ENCODE peak calls at places on chromosomes 2 and 18, in seven cellular contexts. One of them, this sample, is unnamed.

GRCh38 chr18:1002653-1003178 is 98.0 kb downstream of the ADCYAP1 start:
- DNase-seq in posterior cingulate gyrus: no peak
- DNase-seq in stimulated activated CD8-positive, alpha-beta memory T cell treated with anti-CD3 and anti-CD28 coated beads, Interleukin-15, amount 100 ng/mL, for 48 hours: no peak
- DNase-seq in upper lobe of left lung: no peak
- DNase-seq in cardiac fibroblast: peak
- DNase-seq in astrocyte of the spinal cord: peak
- DNase-seq in Kasumi-1: no peak
- DNase-seq in this sample: no peak

GRCh38 chr2:30708491-30709290 is 98.6 kb downstream of the CAPN13 start:
- DNase-seq in Kasumi-1: no peak
- DNase-seq in stimulated activated CD8-positive, alpha-beta memory T cell treated with anti-CD3 and anti-CD28 coated beads, Interleukin-15, amount 100 ng/mL, for 48 hours: no peak
- DNase-seq in upper lobe of left lung: no peak
- DNase-seq in posterior cingulate gyrus: no peak
- DNase-seq in cardiac fibroblast: peak
- DNase-seq in astrocyte of the spinal cord: no peak
- DNase-seq in this sample: no peak

GRCh38 chr2:95709831-95710230 is 118.0 kb downstream of the TRIM43 start:
- DNase-seq in upper lobe of left lung: no peak
- DNase-seq in stimulated activated CD8-positive, alpha-beta memory T cell treated with anti-CD3 and anti-CD28 coated beads, Interleukin-15, amount 100 ng/mL, for 48 hours: no peak
- DNase-seq in posterior cingulate gyrus: no peak
- DNase-seq in astrocyte of the spinal cord: no peak
- DNase-seq in cardiac fibroblast: no peak
- DNase-seq in Kasumi-1: no peak
- DNase-seq in this sample: no peak

GRCh38 chr2:66000888-66001287 is 434.0 kb upstream of the MEIS1 start:
- DNase-seq in posterior cingulate gyrus: no peak
- DNase-seq in Kasumi-1: no peak
- DNase-seq in astrocyte of the spinal cord: no peak
- DNase-seq in stimulated activated CD8-positive, alpha-beta memory T cell treated with anti-CD3 and anti-CD28 coated beads, Interleukin-15, amount 100 ng/mL, for 48 hours: no peak
- DNase-seq in upper lobe of left lung: no peak
- DNase-seq in cardiac fibroblast: no peak
- DNase-seq in this sample: no peak

GRCh38 chr2:6963727-6964126 is 46.5 kb downstream of the RNF144A start:
- DNase-seq in upper lobe of left lung: no peak
- DNase-seq in stimulated activated CD8-positive, alpha-beta memory T cell treated with anti-CD3 and anti-CD28 coated beads, Interleukin-15, amount 100 ng/mL, for 48 hours: no peak
- DNase-seq in Kasumi-1: no peak
- DNase-seq in astrocyte of the spinal cord: no peak
- DNase-seq in cardiac fibroblast: no peak
- DNase-seq in posterior cingulate gyrus: no peak
- DNase-seq in this sample: no peak

GRCh38 chr2:191803007-191803406 is 43.9 kb downstream of the CAVIN2 start:
- DNase-seq in Kasumi-1: no peak
- DNase-seq in upper lobe of left lung: no peak
- DNase-seq in astrocyte of the spinal cord: no peak
- DNase-seq in stimulated activated CD8-positive, alpha-beta memory T cell treated with anti-CD3 and anti-CD28 coated beads, Interleukin-15, amount 100 ng/mL, for 48 hours: no peak
- DNase-seq in posterior cingulate gyrus: no peak
- DNase-seq in cardiac fibroblast: no peak
- DNase-seq in this sample: no peak

GRCh38 chr2:197215988-197216979 is 94.3 kb downstream of the ANKRD44 start:
- DNase-seq in cardiac fibroblast: peak
- DNase-seq in posterior cingulate gyrus: no peak
- DNase-seq in stimulated activated CD8-positive, alpha-beta memory T cell treated with anti-CD3 and anti-CD28 coated beads, Interleukin-15, amount 100 ng/mL, for 48 hours: no peak
- DNase-seq in upper lobe of left lung: no peak
- DNase-seq in Kasumi-1: peak
- DNase-seq in astrocyte of the spinal cord: peak
- DNase-seq in this sample: no peak

GRCh38 chr2:13009027-13009426 is 292.3 kb downstream of the TRIB2 start:
- DNase-seq in astrocyte of the spinal cord: peak
- DNase-seq in Kasumi-1: no peak
- DNase-seq in upper lobe of left lung: no peak
- DNase-seq in cardiac fibroblast: peak
- DNase-seq in posterior cingulate gyrus: no peak
- DNase-seq in stimulated activated CD8-positive, alpha-beta memory T cell treated with anti-CD3 and anti-CD28 coated beads, Interleukin-15, amount 100 ng/mL, for 48 hours: no peak
- DNase-seq in this sample: no peak

GRCh38 chr2:204885747-204886146 is 340.5 kb downstream of the PARD3B start:
- DNase-seq in stimulated activated CD8-positive, alpha-beta memory T cell treated with anti-CD3 and anti-CD28 coated beads, Interleukin-15, amount 100 ng/mL, for 48 hours: no peak
- DNase-seq in astrocyte of the spinal cord: no peak
- DNase-seq in Kasumi-1: no peak
- DNase-seq in cardiac fibroblast: peak
- DNase-seq in posterior cingulate gyrus: no peak
- DNase-seq in upper lobe of left lung: no peak
- DNase-seq in this sample: no peak

GRCh38 chr2:47501374-47502200 is 98.6 kb downstream of the MSH2 start:
- DNase-seq in stimulated activated CD8-positive, alpha-beta memory T cell treated with anti-CD3 and anti-CD28 coated beads, Interleukin-15, amount 100 ng/mL, for 48 hours: no peak
- DNase-seq in cardiac fibroblast: peak
- DNase-seq in upper lobe of left lung: no peak
- DNase-seq in astrocyte of the spinal cord: peak
- DNase-seq in Kasumi-1: peak
- DNase-seq in posterior cingulate gyrus: no peak
- DNase-seq in this sample: no peak

GRCh38 chr18:32372381-32373061 is 98.2 kb downstream of the GAREM1 start:
- DNase-seq in upper lobe of left lung: no peak
- DNase-seq in astrocyte of the spinal cord: no peak
- DNase-seq in Kasumi-1: no peak
- DNase-seq in stimulated activated CD8-positive, alpha-beta memory T cell treated with anti-CD3 and anti-CD28 coated beads, Interleukin-15, amount 100 ng/mL, for 48 hours: no peak
- DNase-seq in posterior cingulate gyrus: no peak
- DNase-seq in cardiac fibroblast: no peak
- DNase-seq in this sample: no peak